ENCODE peak calls at places on chromosomes 12 and 14, in five cellular contexts. M is psoas muscle; N is iPS-NIHi11; S is T47D; A is stimulated activated CD8-positive, alpha-beta memory T cell treated with anti-CD3 and anti-CD28 coated beads, Interleukin-12 subunit alpha, Interleukin-12 subunit beta, amount 100 ng/mL, for 1 hour. H is an unnamed sample.

GRCh38 chr12:41683513-41683912 is 461.2 kb downstream of the GXYLT1 start:
- DNase-seq in M (no peak), N (no peak), S (no peak), A (no peak), H (no peak)

GRCh38 chr14:72800296-72800695 is 93.6 kb downstream of the DPF3 start:
- DNase-seq in M (no peak), N (no peak), S (no peak), A (no peak), H (no peak)

GRCh38 chr14:50763386-50764007 is 67.5 kb downstream of the NIN start:
- DNase-seq in M (no peak), N (no peak), S (peak; percentile 33), A (no peak), H (peak; percentile 98)

GRCh38 chr12:113577464-113578121 is 105.9 kb upstream of the LHX5 start:
- DNase-seq in M (no peak), N (peak; percentile 38), S (no peak), A (no peak), H (no peak)

GRCh38 chr12:131699434-131699833 is 11.5 kb upstream of the SFSWAP start:
- DNase-seq in M (no peak), N (no peak), S (no peak), A (no peak), H (peak; percentile 35)

GRCh38 chr14:31188744-31189143 is 18.8 kb downstream of the HECTD1 start:
- DNase-seq in M (no peak), N (no peak), S (no peak), A (no peak), H (no peak)

GRCh38 chr12:82730832-82731497 is 44.3 kb downstream of the TMTC2 start:
- DNase-seq in M (no peak), N (no peak), S (no peak), A (no peak), H (no peak)

GRCh38 chr12:29662737-29663323 is 120.9 kb downstream of the TMTC1 start:
- DNase-seq in M (no peak), N (no peak), S (no peak), A (no peak), H (no peak)